ENCODE peak calls at places on chromosomes 6 and 20, in ten cellular contexts. E is astrocyte, P is BJ, Q is GM20000, Z is hepatocyte, S is progenitor cell of endocrine pancreas, H is adrenal gland, M is cardiac muscle cell, K is choroid plexus epithelial cell, G is spleen. O is an unnamed sample.

GRCh38 chr20:52801628-52802006 is 170.5 kb upstream of the TSHZ2 start:
- DNase-seq in E (no peak), P (no peak), Q (no peak), Z (no peak), S (no peak), H (peak; percentile 76), M (no peak), K (no peak), G (no peak), O (no peak)

GRCh38 chr6:148868314-148868713 is 121.5 kb downstream of the UST start:
- DNase-seq in E (peak; percentile 71), P (no peak), Q (no peak), Z (no peak), S (no peak), H (no peak), M (peak; percentile 61), K (peak; percentile 73), G (no peak), O (no peak)

GRCh38 chr6:102154176-102154575 is 760.7 kb downstream of the GRIK2 start:
- DNase-seq in E (no peak), P (no peak), Q (no peak), Z (no peak), S (no peak), H (no peak), M (no peak), K (no peak), G (no peak), O (no peak)

GRCh38 chr6:2695464-2696095 is 55.1 kb downstream of the MYLK4 start:
- DNase-seq in E (no peak), P (no peak), Q (peak; percentile 47), Z (peak; percentile 30), S (no peak), H (no peak), M (peak; percentile 74), K (peak; percentile 77), G (no peak), O (no peak)

GRCh38 chr6:105835373-105835772 is 250.8 kb upstream of the PRDM1 start:
- DNase-seq in E (peak; percentile 21), P (no peak), Q (no peak), Z (peak; percentile 42), S (peak; percentile 22), H (no peak), M (no peak), K (peak; percentile 70), G (no peak), O (no peak)

GRCh38 chr6:139254196-139254595 is 37.6 kb downstream of the TXLNB start:
- DNase-seq in E (no peak), P (no peak), Q (no peak), Z (no peak), S (no peak), H (no peak), M (no peak), K (no peak), G (no peak), O (no peak)

GRCh38 chr20:2851086-2851485 is 10.5 kb downstream of the VPS16 start:
- DNase-seq in E (no peak), P (no peak), Q (no peak), Z (no peak), S (no peak), H (no peak), M (no peak), K (no peak), G (no peak), O (peak; percentile 52)

GRCh38 chr20:5654557-5654956 is 95.6 kb upstream of the SHLD1 start:
- DNase-seq in E (peak; percentile 94), P (peak; percentile 28), Q (no peak), Z (peak; percentile 65), S (no peak), H (no peak), M (peak; percentile 87), K (peak; percentile 96), G (no peak), O (no peak)

GRCh38 chr6:45541934-45542333 is 164.2 kb upstream of the SUPT3H start:
- DNase-seq in E (no peak), P (no peak), Q (no peak), Z (no peak), S (no peak), H (no peak), M (peak; percentile 33), K (no peak), G (no peak), O (no peak)

GRCh38 chr6:128822271-128822670 is 60.7 kb upstream of the LAMA2 start:
- DNase-seq in E (peak; percentile 53), P (no peak), Q (no peak), Z (no peak), S (no peak), H (no peak), M (peak; percentile 45), K (peak; percentile 64), G (peak; percentile 56), O (no peak)

DNA sequence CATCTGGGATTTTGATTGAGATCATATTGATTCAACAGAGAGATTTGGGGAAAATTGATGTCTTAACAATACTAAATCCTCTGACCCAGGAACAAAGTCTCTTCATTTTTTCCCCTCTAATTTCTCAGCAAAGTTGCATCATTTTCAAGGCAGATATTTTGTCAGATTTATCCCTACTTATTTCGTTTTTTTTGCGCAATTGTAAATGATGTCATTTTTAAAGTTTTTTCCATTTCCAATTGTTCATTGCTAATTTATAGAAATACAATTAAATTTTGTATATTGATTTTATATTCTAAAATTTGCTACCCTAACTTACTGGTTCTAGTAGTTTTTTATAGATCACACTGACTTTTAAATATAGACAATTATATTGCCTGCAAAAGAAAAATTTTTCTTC is 97.6 kb upstream of the TMEM170B start:
- DNase-seq in E (no peak), P (no peak), Q (no peak), Z (no peak), S (no peak), H (no peak), M (no peak), K (no peak), G (no peak), O (no peak)
- TF ChIP-seq CTCF in E (no peak), P (no peak), Q (no peak), Z (no peak), S (no peak), H (no peak), M (no peak), K (no peak), G (no peak), O (no peak)

DNA sequence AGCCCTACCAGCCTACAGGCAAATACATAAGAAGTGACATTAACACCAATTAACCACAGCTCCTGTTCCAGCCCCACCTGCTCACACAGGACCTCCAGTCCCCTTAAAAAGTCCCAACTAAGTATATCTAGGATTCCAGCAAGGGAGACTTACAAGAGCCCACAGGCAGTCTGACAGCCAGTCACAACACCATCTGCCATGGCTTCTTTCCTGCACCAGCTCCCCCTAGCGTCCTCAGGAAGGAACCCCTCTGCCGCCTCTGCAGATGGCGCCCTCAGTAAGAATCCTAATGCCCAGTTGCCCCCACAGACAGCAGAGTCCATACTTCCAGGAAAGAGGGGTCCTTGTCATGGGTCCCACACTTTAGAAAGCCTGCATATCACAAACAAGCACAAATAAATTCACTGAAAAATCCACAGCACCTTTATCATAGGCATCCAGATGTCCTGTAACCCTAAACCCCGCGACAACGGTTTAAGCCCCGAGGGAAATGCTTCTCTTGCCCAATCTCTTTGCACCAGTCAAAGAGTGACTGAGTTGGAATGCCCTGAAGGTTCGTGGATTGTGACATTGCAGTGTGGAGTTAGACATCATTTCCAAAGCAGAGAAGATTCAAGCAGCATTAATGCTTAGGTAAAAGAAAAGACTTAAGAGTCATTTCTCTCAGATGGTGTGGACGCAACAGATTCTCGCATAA is 121.9 kb downstream of the HIVEP2 start:
- DNase-seq in E (no peak), P (no peak), Q (no peak), Z (no peak), S (no peak), H (no peak), M (no peak), K (no peak), G (peak; percentile 77), O (no peak)
- TF ChIP-seq CTCF in E (no peak), P (no peak), Q (no peak), Z (peak; percentile 18), S (peak; percentile 47), H (no peak), M (peak; percentile 27), K (peak; percentile 47), G (peak; percentile 35), O (no peak)

DNA sequence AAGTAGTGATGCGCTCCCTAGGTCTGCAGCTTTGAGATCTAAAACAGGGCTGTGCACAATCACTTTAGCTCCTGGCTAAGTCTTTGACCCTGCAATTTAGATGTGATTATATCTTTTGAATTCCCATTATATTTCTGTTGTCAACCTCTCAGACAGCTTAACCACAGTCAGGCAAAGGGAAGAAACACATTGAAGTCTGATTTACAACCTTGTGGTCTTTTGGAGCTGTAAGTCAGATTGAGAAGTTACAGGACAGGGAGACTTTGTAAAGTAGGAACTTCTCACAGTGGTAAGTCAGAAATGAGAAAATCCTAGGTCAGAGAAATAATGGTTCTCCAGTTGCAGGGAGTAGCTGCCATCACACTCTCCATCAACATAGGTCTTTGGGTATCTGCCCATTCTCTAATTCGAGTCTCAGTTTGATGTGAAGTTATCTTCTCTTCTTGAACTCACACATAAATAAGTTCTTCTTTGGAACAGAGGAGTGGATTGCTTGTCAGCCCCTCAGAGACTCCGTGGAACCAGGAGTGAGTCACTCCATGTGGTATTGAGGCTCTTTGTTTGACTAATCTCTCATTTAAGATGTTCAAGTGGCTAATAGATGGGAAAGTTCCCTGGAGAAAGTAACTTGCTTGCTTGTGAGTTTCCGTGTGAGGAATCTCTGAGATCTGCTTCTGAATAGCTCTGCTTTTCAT is 35.0 kb upstream of the SGK1 start:
- DNase-seq in E (peak; percentile 93), P (peak; percentile 27), Q (no peak), Z (no peak), S (no peak), H (no peak), M (peak; percentile 69), K (peak; percentile 80), G (no peak), O (no peak)
- TF ChIP-seq CTCF in E (no peak), P (no peak), Q (no peak), Z (no peak), S (no peak), H (no peak), M (no peak), K (no peak), G (no peak), O (no peak)

GRCh38 chr6:35050291-35050987 is 90.7 kb downstream of the TCP11 start:
- DNase-seq in E (no peak), P (no peak), Q (no peak), Z (no peak), S (no peak), H (no peak), M (no peak), K (no peak), G (no peak), O (no peak)

GRCh38 chr6:35050988-35051330 is 90.2 kb downstream of the TCP11 start:
- DNase-seq in E (no peak), P (no peak), Q (no peak), Z (no peak), S (no peak), H (peak; percentile 57), M (no peak), K (no peak), G (no peak), O (no peak)

GRCh38 chr6:35051997-35052583 is 89.0 kb downstream of the TCP11 start:
- DNase-seq in E (no peak), P (no peak), Q (no peak), Z (no peak), S (no peak), H (no peak), M (no peak), K (no peak), G (no peak), O (no peak)

GRCh38 chr6:35049885-35050284 is 91.3 kb downstream of the TCP11 start:
- DNase-seq in E (peak; percentile 74), P (peak; percentile 52), Q (no peak), Z (peak; percentile 61), S (no peak), H (no peak), M (peak; percentile 79), K (peak; percentile 95), G (no peak), O (no peak)

GRCh38 chr6:35051393-35051792 is 89.7 kb downstream of the TCP11 start:
- DNase-seq in E (no peak), P (no peak), Q (no peak), Z (no peak), S (no peak), H (no peak), M (no peak), K (no peak), G (no peak), O (no peak)
- TF ChIP-seq CTCF in E (no peak), P (no peak), Q (no peak), Z (no peak), S (no peak), H (no peak), M (no peak), K (no peak), G (no peak), O (no peak)

O was measured in coronary artery.